ENCODE peak calls at places on chromosomes 12 and 14, in five cellular contexts. O is activated T-cell treated with anti-CD3 and anti-CD28 coated beads for 1 hour, Q is foreskin keratinocyte, S is dorsolateral prefrontal cortex, U is cardiac muscle cell. M is an unnamed sample.
A peak's percentile ranks its signal among the peaks of the same experiment; 100 is the strongest.

GRCh38 chr14:33348510-33348909 is 409.8 kb downstream of the NPAS3 start:
- DNase-seq in O (no peak), U (no peak), S (no peak), Q (no peak), M (no peak)

GRCh38 chr12:49568442-49568776 is 467 bp upstream of the MCRS1 start:
- DNase-seq in O (no peak), U (no peak), S (no peak), Q (no peak), M (no peak)

GRCh38 chr12:66584673-66585072 is 94.2 kb downstream of the GRIP1 start:
- DNase-seq in U (no peak), Q (peak; percentile 30), S (no peak), O (no peak), M (no peak)

GRCh38 chr14:80940146-80940545 is 1.4 kb downstream of the CEP128 start:
- DNase-seq in U (no peak), S (no peak), Q (no peak), O (no peak), M (no peak)

GRCh38 chr14:99725774-99726537 is 41.9 kb downstream of the CYP46A1 start:
- DNase-seq in S (no peak), Q (no peak), U (no peak), O (no peak), M (peak; percentile 56)

GRCh38 chr14:71532790-71533189 is 399.4 kb upstream of the RGS6 start:
- DNase-seq in Q (no peak), U (no peak), S (no peak), O (no peak), M (no peak)

GRCh38 chr12:110501378-110501721 is 561 bp downstream of the VPS29 start:
- DNase-seq in U (peak; percentile 46), O (peak; percentile 22), Q (peak; percentile 73), S (no peak), M (no peak)

GRCh38 chr14:34713681-34714319 is 593 bp downstream of the CFL2 start:
- DNase-seq in O (peak; percentile 3), U (peak; percentile 38), Q (peak; percentile 60), S (no peak), M (no peak)

GRCh38 chr12:89245090-89245489 is 107.2 kb downstream of the DUSP6 start:
- DNase-seq in U (no peak), S (no peak), Q (peak; percentile 75), O (no peak), M (no peak)

GRCh38 chr14:71373773-71374172 is 466.5 kb downstream of the PCNX1 start:
- DNase-seq in Q (no peak), O (no peak), U (no peak), S (no peak), M (no peak)

GRCh38 chr12:17950898-17951297 is 139.1 kb downstream of the RERGL start:
- DNase-seq in S (no peak), U (no peak), Q (no peak), O (no peak), M (no peak)

GRCh38 chr12:64611430-64612286 is 1.4 kb downstream of the RASSF3 start:
- DNase-seq in S (no peak), O (no peak), Q (no peak), U (peak; percentile 42), M (no peak)

GRCh38 chr14:104509673-104510072 is 69.9 kb upstream of the C14orf180 start:
- DNase-seq in O (no peak), S (no peak), Q (no peak), U (no peak), M (peak; percentile 81)

GRCh38 chr12:24078318-24078765 is 128.9 kb upstream of the SOX5 start:
- DNase-seq in U (no peak), Q (peak; percentile 44), O (no peak), S (no peak), M (no peak)